ENCODE peak calls at places on chromosomes 1 and 21, in four cellular contexts. U, L, E and S are unnamed samples.

GRCh38 chr1:60583696-60584095 is 498.7 kb upstream of the NFIA start:
- DNase-seq in L (no peak), E (no peak), U (no peak), S (no peak)

GRCh38 chr1:165852896-165853295 is 25.5 kb downstream of the UCK2 start:
- DNase-seq in U (no peak), E (no peak), L (no peak), S (no peak)

GRCh38 chr1:51093566-51093965 is 8.5 kb upstream of the C1orf185 start:
- DNase-seq in L (no peak), E (peak), U (no peak), S (no peak)

GRCh38 chr1:243312962-243313634 is 57.3 kb downstream of the SDCCAG8 start:
- DNase-seq in E (peak), L (no peak), U (no peak), S (no peak)

GRCh38 chr1:22105611-22106207 is 37.2 kb downstream of the WNT4 start:
- DNase-seq in E (peak), L (no peak), U (no peak), S (no peak)

GRCh38 chr21:23542097-23542496 is 2065.2 kb downstream of the MRPL39 start:
- DNase-seq in U (no peak), E (no peak), L (no peak), S (no peak)

GRCh38 chr1:31910933-31911332 is 27.2 kb downstream of the PTP4A2 start:
- DNase-seq in L (no peak), U (no peak), E (no peak), S (no peak)

GRCh38 chr21:42075686-42076471 is 4.8 kb downstream of the UMODL1 start:
- DNase-seq in U (no peak), E (no peak), L (no peak), S (no peak)

GRCh38 chr1:116002781-116003455 is 26.6 kb downstream of the SLC22A15 start:
- DNase-seq in E (peak), L (no peak), U (no peak), S (no peak)

GRCh38 chr21:15793109-15793508 is 63.3 kb downstream of the USP25 start:
- DNase-seq in U (no peak), L (no peak), E (no peak), S (no peak)

GRCh38 chr1:65264197-65264929 is 45.0 kb upstream of the DNAJC6 start:
- DNase-seq in U (peak), E (peak), L (peak), S (no peak)

GRCh38 chr1:96236156-96236739 is 485.3 kb upstream of the PTBP2 start:
- DNase-seq in E (peak), L (peak), U (peak), S (no peak)

GRCh38 chr1:212218911-212219310 is 66.3 kb upstream of the PPP2R5A start:
- DNase-seq in U (no peak), L (no peak), E (no peak), S (no peak)

GRCh38 chr1:174875306-174875705 is 124.4 kb upstream of the CACYBP start:
- DNase-seq in L (no peak), E (peak), U (peak), S (peak)

GRCh38 chr1:156151093-156151688 is 2.2 kb upstream of the SEMA4A start:
- DNase-seq in U (no peak), L (no peak), E (no peak), S (no peak)

GRCh38 chr1:53971718-53972117 is 25.6 kb downstream of the LRRC42 start:
- DNase-seq in E (no peak), L (no peak), U (no peak), S (no peak)

GRCh38 chr21:34320006-34320405 is 43.8 kb upstream of the KCNE2 start:
- DNase-seq in E (no peak), U (no peak), L (no peak), S (no peak)

GRCh38 chr1:186212574-186213224 is 162.4 kb downstream of the TPR start:
- DNase-seq in L (peak), E (peak), U (peak), S (peak)

GRCh38 chr21:46428286-46428685 is 30.4 kb upstream of the DIP2A start:
- DNase-seq in L (no peak), U (no peak), E (no peak), S (no peak)

GRCh38 chr21:26587621-26588260 is 14.7 kb upstream of the CYYR1 start:
- DNase-seq in L (no peak), U (no peak), E (peak), S (no peak)

GRCh38 chr1:35592991-35593769 is 20.1 kb downstream of the TFAP2E start:
- DNase-seq in E (no peak), L (no peak), U (no peak), S (no peak)

GRCh38 chr1:8342325-8342724 is 24.4 kb downstream of the SLC45A1 start:
- DNase-seq in U (no peak), L (no peak), E (no peak), S (no peak)

GRCh38 chr21:36845070-36845469 is 121.4 kb downstream of the HLCS start:
- DNase-seq in U (no peak), E (no peak), L (no peak), S (no peak)

GRCh38 chr21:44532712-44533111 is 7.3 kb downstream of the KRTAP10-1 start:
- DNase-seq in L (no peak), E (no peak), U (peak), S (no peak)

GRCh38 chr1:12432897-12433296 is 185.1 kb downstream of the DHRS3 start:
- DNase-seq in E (no peak), U (no peak), L (no peak), S (no peak)

GRCh38 chr1:54883349-54884102 is 3.5 kb downstream of the DHCR24 start:
- DNase-seq in E (peak), L (no peak), U (no peak), S (no peak)

GRCh38 chr1:199551967-199552565 is 475.4 kb upstream of the NR5A2 start:
- DNase-seq in E (peak), U (peak), L (peak), S (no peak)

GRCh38 chr21:10273196-10273595 is 248.2 kb upstream of the TPTE start:
- DNase-seq in L (no peak), E (no peak), U (no peak), S (no peak)

GRCh38 chr1:224427346-224427745 is 7.3 kb downstream of the WDR26 start:
- DNase-seq in L (no peak), U (no peak), E (peak), S (no peak)

GRCh38 chr1:35876988-35877387 is 6.0 kb upstream of the AGO1 start:
- DNase-seq in U (peak), E (no peak), L (no peak), S (no peak)

GRCh38 chr1:27864264-27864895 is 8.0 kb upstream of the THEMIS2 start:
- DNase-seq in L (no peak), U (no peak), E (peak), S (no peak)

GRCh38 chr1:169367096-169367685 is 406 bp downstream of the NME7 start:
- DNase-seq in U (no peak), E (no peak), L (no peak), S (no peak)

GRCh38 chr21:28633803-28634572 is 358.7 kb downstream of the LTN1 start:
- DNase-seq in E (peak), U (no peak), L (peak), S (no peak)

GRCh38 chr1:189237008-189237407 is 1240.7 kb downstream of the BRINP3 start:
- DNase-seq in L (no peak), U (no peak), E (no peak), S (no peak)

GRCh38 chr1:43831866-43832654 is 101.5 kb upstream of the ARTN start:
- DNase-seq in E (no peak), U (no peak), L (no peak), S (no peak)

GRCh38 chr1:47487332-47487731 is 49.5 kb downstream of the FOXD2 start:
- DNase-seq in E (no peak), L (no peak), U (no peak), S (no peak)

GRCh38 chr1:153921803-153922075 is 1.0 kb downstream of the GATAD2B start:
- DNase-seq in U (no peak), L (no peak), E (peak), S (no peak)

GRCh38 chr1:22418852-22419480 is 32.7 kb upstream of the ZBTB40 start:
- DNase-seq in U (no peak), E (no peak), L (peak), S (no peak)

GRCh38 chr1:13764533-13764932 is 64.5 kb downstream of the PRDM2 start:
- DNase-seq in U (peak), E (no peak), L (no peak), S (no peak)
- TF ChIP-seq CTCF in U (no peak), E (no peak), L (no peak), S (no peak)

GRCh38 chr1:9375912-9376311 is 83.2 kb downstream of the SPSB1 start:
- DNase-seq in E (no peak), L (no peak), U (no peak), S (no peak)

GRCh38 chr1:9374748-9375345 is 82.2 kb downstream of the SPSB1 start:
- DNase-seq in E (no peak), U (no peak), L (no peak), S (no peak)

GRCh38 chr1:9378801-9379200 is 86.1 kb downstream of the SPSB1 start:
- DNase-seq in U (no peak), L (no peak), E (no peak), S (no peak)

GRCh38 chr1:9376430-9376829 is 83.7 kb downstream of the SPSB1 start:
- DNase-seq in U (no peak), E (no peak), L (no peak), S (no peak)

GRCh38 chr1:9376886-9377333 is 84.2 kb downstream of the SPSB1 start:
- DNase-seq in U (no peak), L (no peak), E (no peak), S (no peak)
- TF ChIP-seq CTCF in U (no peak), L (no peak), E (no peak), S (no peak)

DNA sequence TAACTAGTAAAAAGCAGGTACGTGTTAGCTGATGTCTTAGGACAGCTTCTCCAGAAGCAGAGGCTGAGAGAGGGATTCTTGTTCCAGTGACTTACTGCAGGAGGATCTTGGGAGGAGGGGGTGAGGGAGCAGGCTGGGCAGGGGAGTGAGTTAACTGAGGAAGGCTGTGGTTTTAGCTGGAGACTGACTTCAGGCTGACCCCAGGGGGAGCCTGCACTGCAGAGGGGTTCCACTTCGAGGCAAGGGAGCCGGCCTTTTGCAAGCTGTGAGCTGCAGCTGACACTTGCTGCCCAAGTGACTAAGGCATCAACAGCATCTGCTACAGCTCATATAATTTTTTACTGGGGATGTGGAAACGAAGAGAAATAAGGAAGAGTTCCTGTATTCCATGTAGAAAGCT is 50.4 kb upstream of the SOD1 start:
- DNase-seq in U (peak), L (no peak), E (no peak), S (no peak)
- TF ChIP-seq CTCF in U (no peak), L (no peak), E (no peak), S (no peak)

DNA sequence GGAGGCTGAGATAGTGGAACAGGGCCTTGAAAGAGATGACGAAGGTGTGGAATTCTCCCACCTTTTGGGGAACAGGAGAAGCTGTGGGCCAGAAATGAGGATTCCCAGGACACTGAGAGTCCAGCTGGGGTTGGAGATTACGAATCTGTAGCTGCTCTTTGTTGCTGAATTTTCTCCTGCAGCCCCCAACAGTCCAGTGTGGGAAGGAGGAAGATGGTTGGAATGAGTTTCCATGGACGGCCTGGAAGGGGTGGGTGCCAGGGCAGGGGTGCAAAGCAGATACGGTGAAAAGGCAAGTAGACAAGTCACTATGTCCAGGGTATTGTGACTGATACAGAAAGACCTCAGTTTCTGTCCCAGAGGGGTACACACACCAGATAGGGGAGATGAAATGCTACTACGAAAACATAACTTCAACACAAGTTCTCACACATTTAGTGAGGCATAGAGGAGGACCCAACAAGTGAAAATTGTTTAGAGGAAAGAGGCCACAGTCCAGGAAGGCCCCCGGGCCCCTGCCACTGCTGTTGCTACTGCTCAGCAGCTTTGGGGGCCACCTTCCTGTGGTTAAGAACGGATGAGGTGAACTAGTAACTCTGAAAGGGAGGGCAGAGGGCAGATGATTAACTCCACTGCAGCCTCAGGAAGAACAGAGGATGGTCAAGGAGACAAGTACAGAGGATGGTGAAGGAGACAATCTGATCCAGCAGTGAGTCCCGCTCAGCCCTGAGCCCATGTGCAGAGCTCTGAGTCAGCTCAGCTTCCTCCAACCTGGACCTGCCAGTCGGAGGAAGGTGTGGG is 7.3 kb downstream of the CD244 start:
- DNase-seq in L (no peak), E (no peak), U (no peak), S (no peak)
- TF ChIP-seq CTCF in L (no peak), E (no peak), U (no peak), S (no peak)